ENCODE peak calls at places on chromosomes 4 and X, in four cellular contexts. J is GM12878, I is HepG2, K is K562. S is an unnamed sample.

GRCh38 chr4:145283909-145284308 is 103.5 kb upstream of the OTUD4 start:
- DNase-seq in K (no peak), J (no peak), I (no peak), S (no peak)

GRCh38 chrX:11445540-11445939 is 152.3 kb downstream of the AMELX start:
- DNase-seq in I (no peak), K (no peak), J (no peak), S (no peak)

GRCh38 chr4:182179751-182180150 is 63.5 kb upstream of the TENM3 start:
- DNase-seq in J (no peak), K (no peak), I (no peak), S (no peak)

GRCh38 chrX:15334561-15334960 is 762 bp downstream of the PIGA start:
- DNase-seq in I (no peak), J (no peak), K (no peak), S (no peak)

GRCh38 chr4:124019749-124020549 is 623.4 kb downstream of the SPRY1 start:
- DNase-seq in I (no peak), K (no peak), J (no peak), S (no peak)

GRCh38 chrX:141341341-141341740 is 99.0 kb upstream of the SPANXC start:
- DNase-seq in J (no peak), I (no peak), K (no peak), S (no peak)

GRCh38 chrX:48854898-48855297 is 19.5 kb upstream of the PCSK1N start:
- DNase-seq in K (no peak), J (no peak), I (peak), S (peak)

GRCh38 chr4:74578329-74578728 is 133.4 kb downstream of the AREG start:
- DNase-seq in I (no peak), J (no peak), K (no peak), S (no peak)

GRCh38 chr4:156154978-156155377 is 201.3 kb upstream of the CTSO start:
- DNase-seq in K (no peak), I (no peak), J (no peak), S (no peak)

GRCh38 chr4:113435893-113436292 is 325.6 kb downstream of the CAMK2D start:
- DNase-seq in K (no peak), I (no peak), J (no peak), S (no peak)

GRCh38 chr4:166003811-166004210 is 130.8 kb downstream of the TLL1 start:
- DNase-seq in K (no peak), I (no peak), J (no peak), S (no peak)

GRCh38 chr4:148550788-148551187 is 108.6 kb upstream of the NR3C2 start:
- DNase-seq in I (no peak), K (no peak), J (no peak), S (no peak)

GRCh38 chr4:15836362-15836761 is 58.2 kb downstream of the CD38 start:
- DNase-seq in K (no peak), I (no peak), J (no peak), S (no peak)

GRCh38 chrX:132956421-132957210 is 1.8 kb downstream of the HS6ST2 start:
- DNase-seq in J (no peak), I (no peak), K (no peak), S (peak)

GRCh38 chrX:18354369-18355329 is at the start of gene SCML2:
- DNase-seq in J (no peak), K (peak), I (peak), S (peak)

GRCh38 chr4:185134176-185134869 is 8.7 kb upstream of the SLC25A4 start:
- DNase-seq in J (no peak), I (peak), K (peak), S (no peak)

GRCh38 chrX:115348440-115349225 is 59.1 kb downstream of the LUZP4 start:
- DNase-seq in J (no peak), K (no peak), I (peak), S (no peak)

GRCh38 chrX:20053537-20053936 is 62.7 kb upstream of the BCLAF3 start:
- DNase-seq in K (no peak), I (no peak), J (no peak), S (no peak)

DNA sequence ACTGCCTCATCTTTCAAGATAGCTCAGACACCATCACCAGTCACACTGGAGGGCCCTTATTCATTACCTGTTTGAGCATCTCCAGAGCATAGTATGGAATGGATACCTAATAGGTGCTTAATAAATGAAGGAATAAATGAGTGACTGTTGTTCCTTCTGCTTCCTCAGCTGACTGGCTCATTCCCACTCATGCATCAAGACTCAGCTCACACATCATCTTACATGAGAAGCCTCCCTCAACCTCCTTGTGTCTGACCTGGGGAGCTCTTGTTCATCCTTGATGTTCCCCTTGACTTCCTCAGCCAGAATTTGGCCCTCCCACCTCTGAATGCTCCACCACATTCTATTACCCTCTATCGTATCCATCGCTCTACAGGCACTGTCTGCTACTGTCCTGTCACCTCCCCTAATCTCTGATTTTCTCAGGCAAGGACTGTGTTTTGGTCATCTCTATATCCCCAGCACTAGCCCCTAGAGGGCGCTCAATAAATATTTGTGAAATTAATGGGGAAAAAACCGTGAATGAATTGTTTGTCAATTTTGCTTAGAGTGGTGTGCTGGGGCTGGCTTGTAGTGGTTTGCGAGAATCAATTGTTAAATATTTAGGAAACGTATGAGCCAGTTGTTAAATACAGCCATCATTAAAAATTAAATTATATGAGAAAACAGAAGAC is 88.3 kb downstream of the NHSL2 start:
- DNase-seq in J (no peak), K (peak), I (peak), S (no peak)
- TF ChIP-seq NR2C2 in J (no peak), K (no peak), I (no peak), S (no peak)

DNA sequence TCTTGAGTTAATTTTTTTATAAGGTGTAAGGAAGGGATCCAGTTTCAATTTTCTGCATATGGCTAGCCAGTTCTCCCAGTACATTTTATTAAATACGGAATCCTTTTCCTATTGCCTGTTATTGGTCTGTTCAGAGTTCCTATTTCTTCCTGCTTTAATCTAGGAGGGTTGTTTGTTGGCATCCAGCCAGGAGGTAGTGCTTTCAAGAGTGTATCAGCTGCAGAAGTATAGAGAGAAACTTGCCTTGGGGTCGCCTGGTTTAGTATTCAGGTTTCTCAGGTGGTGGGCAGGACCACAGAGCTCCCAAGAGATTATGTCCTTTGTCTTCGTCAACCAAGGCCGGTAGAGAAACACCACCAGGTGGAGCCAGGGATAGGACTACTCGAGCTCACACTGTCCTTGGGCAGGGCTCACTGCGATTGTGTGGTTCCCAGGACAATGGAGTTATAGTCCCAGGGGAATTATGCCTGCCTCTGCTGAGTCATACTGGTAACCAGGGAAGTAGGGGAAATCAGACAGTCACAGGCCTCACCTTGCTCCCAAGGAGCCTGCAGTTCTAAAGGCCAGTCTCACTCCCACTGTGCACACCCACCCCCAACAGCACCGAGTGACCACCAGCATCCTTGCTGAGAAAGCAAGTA is 168.1 kb downstream of the VSIG4 start:
- DNase-seq in J (peak), I (peak), K (peak), S (peak)
- TF ChIP-seq NR2C2 in J (no peak), I (no peak), K (no peak), S (no peak)

GRCh38 chr4:186405957-186406356 is 140.0 kb downstream of the F11 start:
- DNase-seq in K (no peak), J (no peak), I (no peak), S (no peak)

GRCh38 chr4:186400676-186401075 is 134.7 kb downstream of the F11 start:
- DNase-seq in I (no peak), K (no peak), J (no peak), S (no peak)

DNA sequence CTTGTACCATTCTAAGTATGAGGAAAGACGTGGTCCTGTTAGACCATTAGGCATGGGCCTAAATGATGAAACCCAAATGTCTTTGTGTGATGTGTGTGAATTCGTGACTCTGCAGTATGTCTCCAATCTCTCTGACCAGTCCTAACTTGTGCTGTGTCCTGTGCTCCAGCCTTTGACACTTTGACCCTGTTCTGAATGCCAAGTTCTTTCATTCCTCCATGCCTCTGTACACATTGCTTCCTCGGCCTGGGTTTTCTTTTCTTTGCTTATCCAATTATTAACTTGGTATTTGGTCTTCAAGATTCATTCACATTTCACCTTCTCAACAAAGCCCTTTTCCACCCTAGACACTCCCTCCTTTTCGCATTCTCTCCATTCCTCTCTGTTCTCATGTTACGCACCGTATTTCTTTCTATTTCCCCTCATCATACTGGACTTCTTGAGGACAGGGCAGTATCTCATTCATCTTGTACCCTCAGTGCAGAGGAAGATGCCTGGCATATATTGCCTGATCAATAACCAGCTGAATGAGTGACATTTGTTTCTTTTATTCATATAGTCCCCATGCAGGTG is 138.7 kb downstream of the F11 start:
- DNase-seq in I (no peak), J (no peak), K (no peak), S (no peak)
- TF ChIP-seq NR2C2 in I (no peak), J (no peak), K (no peak), S (no peak)

DNA sequence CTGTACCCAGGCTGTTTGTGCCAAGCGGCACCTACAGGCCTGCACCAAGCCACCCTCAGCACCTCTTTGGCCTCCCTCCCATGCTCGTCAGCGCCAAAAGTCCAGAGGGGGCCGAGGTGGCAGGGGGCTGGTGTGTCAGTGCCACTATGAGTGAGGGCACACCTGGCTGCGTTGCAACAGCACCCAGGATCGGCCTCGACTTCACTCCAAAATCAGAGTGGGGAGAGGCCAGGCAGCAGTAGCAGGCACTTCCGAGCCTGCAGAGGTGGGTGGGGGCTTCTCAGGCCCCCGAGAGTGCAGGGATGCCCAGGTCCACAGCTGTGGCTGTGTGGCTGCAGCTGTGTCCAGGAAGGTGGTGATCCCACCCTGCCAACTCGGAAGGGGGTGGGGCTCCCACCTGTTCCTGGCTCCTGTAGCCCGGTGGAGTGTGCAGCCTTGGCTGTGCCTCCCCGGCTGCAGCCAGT is 58.5 kb downstream of the PPA2 start:
- DNase-seq in I (no peak), K (no peak), J (no peak), S (peak)
- TF ChIP-seq NR2C2 in I (no peak), K (no peak), J (no peak), S (no peak)

GRCh38 chr4:127630152-127630551 is 2.6 kb upstream of the INTU start:
- DNase-seq in J (no peak), I (no peak), K (no peak), S (no peak)

GRCh38 chr4:127634181-127634580 is 1.4 kb downstream of the INTU start:
- DNase-seq in J (no peak), K (no peak), I (no peak), S (no peak)

GRCh38 chr4:127631420-127631819 is 1.3 kb upstream of the INTU start:
- DNase-seq in J (no peak), K (no peak), I (no peak), S (no peak)

DNA sequence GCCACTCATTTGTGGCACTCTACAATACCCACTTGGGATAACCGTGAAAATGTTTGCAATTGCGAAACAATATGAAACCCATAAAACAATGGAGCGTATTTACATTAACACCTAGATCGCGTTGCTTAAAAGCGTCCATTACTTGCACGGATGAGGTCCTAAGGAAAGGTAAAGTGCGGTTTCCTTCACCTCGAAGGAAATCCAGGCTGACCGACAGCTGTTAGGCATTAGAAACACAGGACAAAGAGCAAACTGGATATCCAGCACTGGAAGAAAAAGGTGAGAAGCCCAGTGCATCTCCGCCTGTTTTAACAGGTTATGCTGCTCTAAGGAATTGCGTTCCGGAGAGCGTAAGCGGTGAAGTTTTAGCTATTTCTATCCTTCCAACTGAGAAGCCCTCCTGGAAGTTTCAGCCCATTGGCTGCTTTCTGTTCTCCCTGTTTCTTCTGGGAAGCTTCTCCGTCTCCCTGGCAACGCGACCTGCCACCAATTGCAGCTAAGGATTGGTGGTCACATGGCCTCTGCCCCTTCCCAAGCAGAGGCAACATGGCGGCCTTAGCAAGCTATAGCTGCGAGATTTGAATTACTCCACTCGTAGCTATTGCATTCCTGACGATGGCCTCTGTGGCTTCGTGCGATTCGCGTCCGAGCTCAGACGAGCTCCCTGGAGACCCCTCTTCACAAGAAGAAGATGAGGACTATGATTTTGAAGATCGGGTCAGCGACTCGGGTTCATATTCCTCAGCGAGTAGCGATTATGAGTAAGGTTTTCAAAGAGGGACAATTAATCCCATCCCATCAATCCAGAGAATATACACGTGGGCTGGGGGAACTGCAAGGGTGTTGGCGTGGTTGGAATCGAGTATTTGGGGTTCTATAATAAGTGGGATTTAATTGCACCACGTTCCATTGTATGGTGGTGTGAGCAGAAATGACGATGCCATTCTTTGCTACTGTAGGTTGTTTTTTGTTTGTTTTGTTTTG is at the start of gene INTU:
- DNase-seq in K (peak), I (peak), J (no peak), S (peak)
- TF ChIP-seq NR2C2 in K (peak), I (no peak), J (no peak), S (no peak)

DNA sequence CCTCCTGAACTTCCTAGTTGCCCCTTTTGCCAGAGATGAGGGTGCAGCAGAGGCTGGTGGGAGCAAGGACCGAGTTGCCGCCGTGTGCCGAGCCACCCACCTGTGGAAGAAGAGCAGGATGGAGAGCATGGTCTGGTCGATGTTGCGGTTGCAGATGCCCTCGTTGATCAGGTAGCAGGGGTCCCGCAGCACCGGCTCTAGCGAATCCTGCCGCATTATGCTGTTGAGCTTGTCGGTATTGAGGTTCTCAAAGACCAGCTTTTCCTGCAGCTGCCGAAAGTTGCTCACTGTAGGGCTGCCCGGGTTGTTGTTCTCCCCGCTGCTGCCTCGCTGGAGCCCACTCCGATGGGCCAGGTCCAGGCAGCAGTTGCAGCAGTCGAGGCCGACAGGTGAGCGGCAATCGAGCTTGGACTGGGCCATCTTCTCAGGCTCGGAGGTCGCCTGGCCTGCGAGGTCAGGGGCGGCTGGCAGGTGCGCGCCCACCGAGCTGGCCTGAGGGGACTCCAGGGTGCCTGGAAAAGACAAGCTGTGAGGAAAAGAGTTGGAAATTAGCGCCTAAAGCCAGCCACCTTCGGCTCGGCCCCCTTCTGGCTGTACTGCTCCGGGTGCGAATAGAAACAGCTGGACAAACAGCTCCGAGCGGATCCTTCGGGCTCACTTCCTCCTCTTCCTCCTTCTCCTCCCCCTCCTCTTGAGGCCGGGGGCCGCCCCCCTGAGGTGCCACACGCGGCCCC is 420 bp downstream of the TSC22D3 start:
- DNase-seq in K (no peak), I (no peak), J (no peak), S (no peak)
- TF ChIP-seq NR2C2 in K (no peak), I (no peak), J (no peak), S (no peak)